ENCODE peak calls at places on chromosomes 7 and 10, in nine cellular contexts. One of them, this sample, is unnamed.

GRCh38 chr7:30800785-30801252 is 29.6 kb downstream of the MINDY4 start:
- DNase-seq in kidney epithelial cell: no peak
- DNase-seq in psoas muscle: no peak
- DNase-seq in lower leg skin: no peak
- DNase-seq in GM23338: peak
- DNase-seq in choroid plexus epithelial cell: peak
- DNase-seq in colonic mucosa: peak
- DNase-seq in NB4: peak
- DNase-seq in fibroblast of lung: peak
- DNase-seq in this sample: no peak

GRCh38 chr7:50303082-50303893 is 1.2 kb upstream of the IKZF1 start:
- DNase-seq in kidney epithelial cell: no peak
- DNase-seq in psoas muscle: no peak
- DNase-seq in lower leg skin: no peak
- DNase-seq in GM23338: peak
- DNase-seq in choroid plexus epithelial cell: no peak
- DNase-seq in colonic mucosa: no peak
- DNase-seq in NB4: no peak
- DNase-seq in fibroblast of lung: no peak
- DNase-seq in this sample: no peak

GRCh38 chr10:10165415-10165814 is 852.3 kb upstream of the CELF2 start:
- DNase-seq in kidney epithelial cell: no peak
- DNase-seq in psoas muscle: no peak
- DNase-seq in lower leg skin: no peak
- DNase-seq in GM23338: peak
- DNase-seq in choroid plexus epithelial cell: no peak
- DNase-seq in colonic mucosa: no peak
- DNase-seq in NB4: no peak
- DNase-seq in fibroblast of lung: no peak
- DNase-seq in this sample: no peak

GRCh38 chr10:130924138-130924819 is 387.2 kb downstream of the TCERG1L start:
- DNase-seq in kidney epithelial cell: no peak
- DNase-seq in psoas muscle: no peak
- DNase-seq in lower leg skin: no peak
- DNase-seq in GM23338: peak
- DNase-seq in choroid plexus epithelial cell: no peak
- DNase-seq in colonic mucosa: no peak
- DNase-seq in NB4: peak
- DNase-seq in fibroblast of lung: no peak
- DNase-seq in this sample: no peak

GRCh38 chr7:79506481-79506880 is 53.0 kb upstream of the MAGI2 start:
- DNase-seq in kidney epithelial cell: no peak
- DNase-seq in psoas muscle: no peak
- DNase-seq in lower leg skin: no peak
- DNase-seq in GM23338: peak
- DNase-seq in choroid plexus epithelial cell: peak
- DNase-seq in colonic mucosa: no peak
- DNase-seq in NB4: no peak
- DNase-seq in fibroblast of lung: peak
- DNase-seq in this sample: peak

GRCh38 chr10:32341596-32341995 is 5.4 kb downstream of the EPC1 start:
- DNase-seq in kidney epithelial cell: no peak
- DNase-seq in psoas muscle: no peak
- DNase-seq in lower leg skin: no peak
- DNase-seq in GM23338: no peak
- DNase-seq in choroid plexus epithelial cell: no peak
- DNase-seq in colonic mucosa: no peak
- DNase-seq in NB4: no peak
- DNase-seq in fibroblast of lung: peak
- DNase-seq in this sample: no peak

GRCh38 chr10:89171996-89172395 is 35.1 kb downstream of the CH25H start:
- DNase-seq in kidney epithelial cell: no peak
- DNase-seq in psoas muscle: no peak
- DNase-seq in lower leg skin: no peak
- DNase-seq in GM23338: no peak
- DNase-seq in choroid plexus epithelial cell: no peak
- DNase-seq in colonic mucosa: no peak
- DNase-seq in NB4: no peak
- DNase-seq in fibroblast of lung: no peak
- DNase-seq in this sample: no peak

GRCh38 chr7:12630615-12630884 is 56.9 kb upstream of the ARL4A start:
- DNase-seq in kidney epithelial cell: no peak
- DNase-seq in psoas muscle: no peak
- DNase-seq in lower leg skin: no peak
- DNase-seq in GM23338: no peak
- DNase-seq in choroid plexus epithelial cell: no peak
- DNase-seq in colonic mucosa: no peak
- DNase-seq in NB4: no peak
- DNase-seq in fibroblast of lung: no peak
- DNase-seq in this sample: no peak

GRCh38 chr10:50918529-50918928 is 33.1 kb upstream of the A1CF start:
- DNase-seq in kidney epithelial cell: no peak
- DNase-seq in psoas muscle: no peak
- DNase-seq in lower leg skin: no peak
- DNase-seq in GM23338: no peak
- DNase-seq in choroid plexus epithelial cell: no peak
- DNase-seq in colonic mucosa: no peak
- DNase-seq in NB4: no peak
- DNase-seq in fibroblast of lung: no peak
- DNase-seq in this sample: no peak

GRCh38 chr10:13971586-13972475 is 358.9 kb downstream of the FRMD4A start:
- DNase-seq in kidney epithelial cell: no peak
- DNase-seq in psoas muscle: no peak
- DNase-seq in lower leg skin: no peak
- DNase-seq in GM23338: peak
- DNase-seq in choroid plexus epithelial cell: peak
- DNase-seq in colonic mucosa: no peak
- DNase-seq in NB4: no peak
- DNase-seq in fibroblast of lung: peak
- DNase-seq in this sample: peak
- H3K4me3 ChIP-seq in kidney epithelial cell: no peak
- H3K4me3 ChIP-seq in psoas muscle: peak
- H3K4me3 ChIP-seq in lower leg skin: no peak
- H3K4me3 ChIP-seq in GM23338: no peak
- H3K4me3 ChIP-seq in choroid plexus epithelial cell: no peak
- H3K4me3 ChIP-seq in colonic mucosa: no peak
- H3K4me3 ChIP-seq in NB4: no peak
- H3K4me3 ChIP-seq in fibroblast of lung: no peak
- H3K4me3 ChIP-seq in this sample: peak

DNA sequence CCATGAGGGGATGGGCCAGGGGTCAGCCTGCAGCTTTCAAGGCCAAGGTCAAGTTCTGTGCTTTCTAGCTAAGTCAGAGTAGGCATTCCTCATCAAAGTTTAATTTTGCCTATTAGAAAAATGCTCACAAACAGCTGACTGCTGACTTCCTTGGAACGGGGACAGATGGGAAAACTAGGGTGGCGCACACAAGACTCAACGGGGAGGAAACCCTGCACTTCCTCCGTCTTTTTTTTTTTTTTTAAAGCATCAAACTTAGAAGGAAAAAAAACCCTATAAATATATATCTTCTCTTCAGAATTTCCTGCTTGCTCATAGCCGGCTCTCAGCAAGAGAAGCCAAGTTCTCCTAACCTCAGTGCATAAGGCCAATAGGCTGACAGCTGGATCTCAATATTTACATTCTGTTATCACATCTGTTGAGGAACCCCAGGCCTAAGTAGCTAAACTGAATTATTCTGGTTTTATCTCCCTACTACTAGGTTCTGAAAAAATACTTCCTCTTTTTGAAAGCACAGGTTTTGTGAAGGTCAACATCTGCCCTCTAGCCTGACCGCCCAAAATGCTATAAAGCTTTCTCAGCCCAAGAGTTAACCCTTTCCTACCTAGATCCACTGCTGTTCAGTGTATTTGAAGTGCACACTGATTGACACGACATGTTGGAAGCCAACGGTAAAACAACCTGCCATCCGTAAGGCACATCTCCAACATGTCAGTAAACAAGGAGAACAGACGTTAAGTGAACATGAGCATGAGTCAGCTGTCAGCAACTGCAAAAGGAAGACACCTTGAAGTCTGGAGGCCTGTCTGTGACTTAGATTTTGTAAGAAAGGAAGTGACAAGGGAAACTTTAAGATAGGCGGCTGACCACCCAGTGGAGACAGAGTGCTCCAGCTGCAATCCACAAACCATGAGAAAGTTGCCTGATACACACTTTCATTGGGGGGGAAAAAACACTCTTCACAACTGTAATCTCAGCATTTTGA is 83.9 kb downstream of the EBLN1 start:
- DNase-seq in kidney epithelial cell: no peak
- DNase-seq in psoas muscle: no peak
- DNase-seq in lower leg skin: no peak
- DNase-seq in GM23338: no peak
- DNase-seq in choroid plexus epithelial cell: peak
- DNase-seq in colonic mucosa: no peak
- DNase-seq in NB4: peak
- DNase-seq in fibroblast of lung: no peak
- DNase-seq in this sample: no peak
- TF ChIP-seq CTCF in kidney epithelial cell: no peak
- TF ChIP-seq CTCF in psoas muscle: no peak
- TF ChIP-seq CTCF in lower leg skin: no peak
- TF ChIP-seq CTCF in GM23338: no peak
- TF ChIP-seq CTCF in choroid plexus epithelial cell: no peak
- TF ChIP-seq CTCF in colonic mucosa: no peak
- TF ChIP-seq CTCF in NB4: no peak
- TF ChIP-seq CTCF in fibroblast of lung: no peak
- TF ChIP-seq CTCF in this sample: no peak

DNA sequence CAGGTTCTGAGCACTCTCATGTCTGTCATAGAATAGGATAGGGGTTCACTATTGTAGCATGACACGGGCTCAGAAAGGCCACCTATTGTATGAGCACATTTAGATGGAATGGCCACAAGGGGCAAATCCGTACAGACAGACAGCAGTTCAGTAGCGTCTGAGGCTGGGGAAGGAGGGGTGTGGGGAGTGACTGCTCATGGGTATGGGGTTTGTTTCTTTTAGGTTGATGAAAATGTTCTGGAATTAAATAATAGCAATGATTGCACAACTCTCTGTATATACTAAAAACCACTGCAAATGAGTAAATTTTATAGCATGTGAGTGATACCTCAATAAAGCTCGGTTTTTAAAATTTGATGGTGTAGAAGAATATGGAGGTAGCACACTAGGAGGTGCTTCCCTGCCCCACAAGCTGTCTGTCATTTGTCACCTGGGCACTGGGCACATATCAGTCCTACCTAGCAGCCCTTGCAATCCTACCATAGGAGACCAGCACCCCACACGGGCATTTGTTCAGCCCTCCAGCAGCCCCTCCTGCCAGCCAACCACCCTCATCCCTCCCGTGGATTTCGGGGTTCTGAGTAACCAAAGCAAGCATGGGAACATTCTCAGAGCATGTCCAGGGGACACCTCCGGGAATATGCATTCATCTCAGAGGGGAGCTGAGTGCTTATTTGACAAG is 35.2 kb downstream of the KCNMA1 start:
- DNase-seq in kidney epithelial cell: no peak
- DNase-seq in psoas muscle: no peak
- DNase-seq in lower leg skin: no peak
- DNase-seq in GM23338: no peak
- DNase-seq in choroid plexus epithelial cell: peak
- DNase-seq in colonic mucosa: no peak
- DNase-seq in NB4: no peak
- DNase-seq in fibroblast of lung: no peak
- DNase-seq in this sample: no peak
- H3K4me3 ChIP-seq in kidney epithelial cell: no peak
- H3K4me3 ChIP-seq in psoas muscle: no peak
- H3K4me3 ChIP-seq in lower leg skin: no peak
- H3K4me3 ChIP-seq in GM23338: no peak
- H3K4me3 ChIP-seq in choroid plexus epithelial cell: no peak
- H3K4me3 ChIP-seq in colonic mucosa: no peak
- H3K4me3 ChIP-seq in NB4: no peak
- H3K4me3 ChIP-seq in fibroblast of lung: no peak
- H3K4me3 ChIP-seq in this sample: no peak

GRCh38 chr7:72072901-72073300 is 339.2 kb downstream of the CALN1 start:
- DNase-seq in kidney epithelial cell: no peak
- DNase-seq in psoas muscle: no peak
- DNase-seq in lower leg skin: no peak
- DNase-seq in GM23338: no peak
- DNase-seq in choroid plexus epithelial cell: no peak
- DNase-seq in colonic mucosa: no peak
- DNase-seq in NB4: no peak
- DNase-seq in fibroblast of lung: no peak
- DNase-seq in this sample: no peak
- TF ChIP-seq CTCF in kidney epithelial cell: no peak
- TF ChIP-seq CTCF in psoas muscle: no peak
- TF ChIP-seq CTCF in lower leg skin: no peak
- TF ChIP-seq CTCF in GM23338: no peak
- TF ChIP-seq CTCF in choroid plexus epithelial cell: no peak
- TF ChIP-seq CTCF in colonic mucosa: no peak
- TF ChIP-seq CTCF in NB4: no peak
- TF ChIP-seq CTCF in fibroblast of lung: no peak
- TF ChIP-seq CTCF in this sample: no peak

This sample was measured in AG04449.